ENCODE peak calls at places on chromosome 16, in nine cellular contexts. One of them, this sample, is unnamed.
A peak's percentile ranks its signal among the peaks of the same experiment; 100 is the strongest.

GRCh38 chr16:66287916-66288315 is 78.6 kb upstream of the CDH5 start:
- DNase-seq in HFF-Myc: no peak
- DNase-seq in choroid plexus epithelial cell: no peak
- DNase-seq in cardiac fibroblast: no peak
- DNase-seq in right atrium auricular region: peak; percentile 44
- DNase-seq in RWPE1: no peak
- DNase-seq in brain microvascular endothelial cell: no peak
- DNase-seq in IMR-90: no peak
- DNase-seq in CD4-positive, alpha-beta T cell: no peak
- DNase-seq in this sample: no peak

GRCh38 chr16:82460761-82461160 is 166.0 kb upstream of the CDH13 start:
- DNase-seq in IMR-90: no peak
- DNase-seq in choroid plexus epithelial cell: no peak
- DNase-seq in RWPE1: no peak
- DNase-seq in cardiac fibroblast: no peak
- DNase-seq in HFF-Myc: no peak
- DNase-seq in right atrium auricular region: no peak
- DNase-seq in CD4-positive, alpha-beta T cell: no peak
- DNase-seq in brain microvascular endothelial cell: no peak
- DNase-seq in this sample: no peak

GRCh38 chr16:24013733-24014645 is 178.2 kb downstream of the PRKCB start:
- DNase-seq in right atrium auricular region: no peak
- DNase-seq in cardiac fibroblast: no peak
- DNase-seq in choroid plexus epithelial cell: no peak
- DNase-seq in HFF-Myc: no peak
- DNase-seq in IMR-90: no peak
- DNase-seq in brain microvascular endothelial cell: no peak
- DNase-seq in RWPE1: peak; percentile 8
- DNase-seq in CD4-positive, alpha-beta T cell: peak; percentile 58
- DNase-seq in this sample: no peak

GRCh38 chr16:89473136-89473712 is 17.1 kb downstream of the ANKRD11 start:
- DNase-seq in right atrium auricular region: no peak
- DNase-seq in choroid plexus epithelial cell: no peak
- DNase-seq in CD4-positive, alpha-beta T cell: no peak
- DNase-seq in IMR-90: no peak
- DNase-seq in brain microvascular endothelial cell: no peak
- DNase-seq in cardiac fibroblast: no peak
- DNase-seq in HFF-Myc: no peak
- DNase-seq in RWPE1: no peak
- DNase-seq in this sample: no peak

GRCh38 chr16:85310868-85311585 is 198.8 kb upstream of the CIBAR2 start:
- DNase-seq in RWPE1: no peak
- DNase-seq in CD4-positive, alpha-beta T cell: peak; percentile 29
- DNase-seq in right atrium auricular region: no peak
- DNase-seq in HFF-Myc: no peak
- DNase-seq in choroid plexus epithelial cell: no peak
- DNase-seq in brain microvascular endothelial cell: no peak
- DNase-seq in IMR-90: no peak
- DNase-seq in cardiac fibroblast: no peak
- DNase-seq in this sample: no peak

GRCh38 chr16:14028207-14028606 is 42.9 kb upstream of the MRTFB start:
- DNase-seq in IMR-90: no peak
- DNase-seq in cardiac fibroblast: no peak
- DNase-seq in brain microvascular endothelial cell: no peak
- DNase-seq in right atrium auricular region: no peak
- DNase-seq in RWPE1: no peak
- DNase-seq in choroid plexus epithelial cell: no peak
- DNase-seq in CD4-positive, alpha-beta T cell: no peak
- DNase-seq in HFF-Myc: no peak
- DNase-seq in this sample: no peak

GRCh38 chr16:4052801-4053662 is 63.2 kb downstream of the ADCY9 start:
- DNase-seq in IMR-90: peak; percentile 81
- DNase-seq in brain microvascular endothelial cell: peak; percentile 22
- DNase-seq in right atrium auricular region: peak; percentile 78
- DNase-seq in cardiac fibroblast: peak; percentile 61
- DNase-seq in HFF-Myc: no peak
- DNase-seq in choroid plexus epithelial cell: no peak
- DNase-seq in RWPE1: no peak
- DNase-seq in CD4-positive, alpha-beta T cell: no peak
- DNase-seq in this sample: peak; percentile 48

GRCh38 chr16:12236491-12237030 is 260.0 kb downstream of the SNX29 start:
- DNase-seq in HFF-Myc: no peak
- DNase-seq in right atrium auricular region: no peak
- DNase-seq in IMR-90: peak; percentile 20
- DNase-seq in CD4-positive, alpha-beta T cell: no peak
- DNase-seq in cardiac fibroblast: no peak
- DNase-seq in RWPE1: no peak
- DNase-seq in brain microvascular endothelial cell: no peak
- DNase-seq in choroid plexus epithelial cell: no peak
- DNase-seq in this sample: peak; percentile 11

GRCh38 chr16:52068447-52069074 is 478.4 kb downstream of the TOX3 start:
- DNase-seq in right atrium auricular region: no peak
- DNase-seq in CD4-positive, alpha-beta T cell: no peak
- DNase-seq in IMR-90: peak; percentile 10
- DNase-seq in HFF-Myc: no peak
- DNase-seq in choroid plexus epithelial cell: peak; percentile 16
- DNase-seq in RWPE1: peak; percentile 9
- DNase-seq in cardiac fibroblast: peak; percentile 13
- DNase-seq in brain microvascular endothelial cell: peak; percentile 25
- DNase-seq in this sample: peak; percentile 2

GRCh38 chr16:64051826-64052225 is 1070.0 kb downstream of the CDH11 start:
- DNase-seq in CD4-positive, alpha-beta T cell: no peak
- DNase-seq in choroid plexus epithelial cell: peak; percentile 37
- DNase-seq in right atrium auricular region: no peak
- DNase-seq in IMR-90: no peak
- DNase-seq in HFF-Myc: peak; percentile 1
- DNase-seq in cardiac fibroblast: peak; percentile 35
- DNase-seq in brain microvascular endothelial cell: peak; percentile 5
- DNase-seq in RWPE1: no peak
- DNase-seq in this sample: peak; percentile 6

GRCh38 chr16:28318042-28318597 is 25.8 kb downstream of the SBK1 start:
- DNase-seq in right atrium auricular region: no peak
- DNase-seq in IMR-90: no peak
- DNase-seq in HFF-Myc: no peak
- DNase-seq in brain microvascular endothelial cell: no peak
- DNase-seq in cardiac fibroblast: no peak
- DNase-seq in choroid plexus epithelial cell: no peak
- DNase-seq in CD4-positive, alpha-beta T cell: no peak
- DNase-seq in RWPE1: no peak
- DNase-seq in this sample: no peak

DNA sequence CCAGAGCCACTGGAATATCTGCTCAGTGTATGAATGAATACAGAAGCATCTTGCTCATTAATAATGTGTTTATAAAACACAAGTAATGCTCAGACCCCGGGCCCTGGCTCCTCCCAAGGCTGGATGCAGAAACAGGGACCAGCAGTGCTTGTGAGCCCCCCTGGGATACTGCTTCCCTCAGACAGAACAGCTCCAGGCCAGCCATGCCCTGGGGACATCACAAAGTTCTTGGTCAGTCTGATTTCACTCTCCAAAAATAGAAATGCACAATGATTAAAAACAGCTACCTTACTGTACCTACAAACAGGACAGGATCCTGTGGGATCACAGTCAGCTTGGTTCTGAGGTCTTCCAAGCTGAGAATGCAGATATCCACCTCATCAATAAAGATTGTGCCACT is 68.2 kb downstream of the ABCC12 start:
- DNase-seq in brain microvascular endothelial cell: no peak
- DNase-seq in IMR-90: no peak
- DNase-seq in HFF-Myc: no peak
- DNase-seq in choroid plexus epithelial cell: no peak
- DNase-seq in CD4-positive, alpha-beta T cell: no peak
- DNase-seq in right atrium auricular region: no peak
- DNase-seq in cardiac fibroblast: no peak
- DNase-seq in RWPE1: no peak
- DNase-seq in this sample: no peak
- TF ChIP-seq CTCF in brain microvascular endothelial cell: no peak
- TF ChIP-seq CTCF in IMR-90: no peak
- TF ChIP-seq CTCF in HFF-Myc: no peak
- TF ChIP-seq CTCF in choroid plexus epithelial cell: no peak
- TF ChIP-seq CTCF in CD4-positive, alpha-beta T cell: no peak
- TF ChIP-seq CTCF in right atrium auricular region: no peak
- TF ChIP-seq CTCF in cardiac fibroblast: no peak
- TF ChIP-seq CTCF in RWPE1: no peak
- TF ChIP-seq CTCF in this sample: no peak

DNA sequence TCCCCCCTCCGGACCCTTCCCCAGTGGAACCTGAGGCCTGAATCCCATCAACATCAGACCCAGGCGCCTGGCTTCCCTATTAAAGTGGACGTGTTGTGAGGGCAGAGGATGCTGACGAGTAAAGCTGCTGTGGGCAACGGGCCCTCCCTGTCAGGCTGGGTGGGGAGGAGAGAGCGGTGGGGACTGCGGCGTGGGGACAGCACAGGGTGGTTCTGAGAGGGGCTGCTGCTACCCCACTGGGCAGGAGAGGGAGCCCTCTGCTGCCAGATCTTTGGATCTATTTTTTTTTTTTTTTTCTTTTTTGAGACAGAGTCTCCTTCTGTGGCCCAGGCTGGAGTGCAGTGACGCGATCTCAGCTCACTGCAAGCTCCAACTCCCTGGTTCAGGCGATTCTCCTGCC is 5.9 kb downstream of the CA5A start:
- DNase-seq in CD4-positive, alpha-beta T cell: no peak
- DNase-seq in HFF-Myc: no peak
- DNase-seq in choroid plexus epithelial cell: peak; percentile 23
- DNase-seq in RWPE1: no peak
- DNase-seq in right atrium auricular region: no peak
- DNase-seq in brain microvascular endothelial cell: no peak
- DNase-seq in cardiac fibroblast: peak; percentile 26
- DNase-seq in IMR-90: no peak
- DNase-seq in this sample: no peak
- TF ChIP-seq CTCF in CD4-positive, alpha-beta T cell: no peak
- TF ChIP-seq CTCF in HFF-Myc: peak; percentile 17
- TF ChIP-seq CTCF in choroid plexus epithelial cell: peak; percentile 57
- TF ChIP-seq CTCF in RWPE1: no peak
- TF ChIP-seq CTCF in right atrium auricular region: no peak
- TF ChIP-seq CTCF in brain microvascular endothelial cell: peak; percentile 62
- TF ChIP-seq CTCF in cardiac fibroblast: peak; percentile 35
- TF ChIP-seq CTCF in IMR-90: peak; percentile 43
- TF ChIP-seq CTCF in this sample: peak; percentile 9

GRCh38 chr16:30085820-30086219 is 5.9 kb downstream of the TBX6 start:
- DNase-seq in IMR-90: no peak
- DNase-seq in brain microvascular endothelial cell: no peak
- DNase-seq in HFF-Myc: no peak
- DNase-seq in RWPE1: no peak
- DNase-seq in cardiac fibroblast: no peak
- DNase-seq in CD4-positive, alpha-beta T cell: no peak
- DNase-seq in right atrium auricular region: no peak
- DNase-seq in choroid plexus epithelial cell: no peak
- DNase-seq in this sample: no peak

GRCh38 chr16:30086291-30087140 is 5.2 kb downstream of the TBX6 start:
- DNase-seq in HFF-Myc: no peak
- DNase-seq in brain microvascular endothelial cell: no peak
- DNase-seq in CD4-positive, alpha-beta T cell: no peak
- DNase-seq in choroid plexus epithelial cell: no peak
- DNase-seq in RWPE1: no peak
- DNase-seq in right atrium auricular region: no peak
- DNase-seq in IMR-90: no peak
- DNase-seq in cardiac fibroblast: no peak
- DNase-seq in this sample: no peak

GRCh38 chr16:30084096-30084815 is 7.5 kb downstream of the TBX6 start:
- DNase-seq in CD4-positive, alpha-beta T cell: no peak
- DNase-seq in HFF-Myc: no peak
- DNase-seq in brain microvascular endothelial cell: no peak
- DNase-seq in IMR-90: no peak
- DNase-seq in right atrium auricular region: no peak
- DNase-seq in cardiac fibroblast: no peak
- DNase-seq in RWPE1: no peak
- DNase-seq in choroid plexus epithelial cell: no peak
- DNase-seq in this sample: no peak

GRCh38 chr16:30084816-30085159 is 6.9 kb downstream of the TBX6 start:
- DNase-seq in right atrium auricular region: no peak
- DNase-seq in brain microvascular endothelial cell: no peak
- DNase-seq in HFF-Myc: no peak
- DNase-seq in cardiac fibroblast: no peak
- DNase-seq in choroid plexus epithelial cell: no peak
- DNase-seq in CD4-positive, alpha-beta T cell: no peak
- DNase-seq in IMR-90: no peak
- DNase-seq in RWPE1: no peak
- DNase-seq in this sample: peak; percentile 52

DNA sequence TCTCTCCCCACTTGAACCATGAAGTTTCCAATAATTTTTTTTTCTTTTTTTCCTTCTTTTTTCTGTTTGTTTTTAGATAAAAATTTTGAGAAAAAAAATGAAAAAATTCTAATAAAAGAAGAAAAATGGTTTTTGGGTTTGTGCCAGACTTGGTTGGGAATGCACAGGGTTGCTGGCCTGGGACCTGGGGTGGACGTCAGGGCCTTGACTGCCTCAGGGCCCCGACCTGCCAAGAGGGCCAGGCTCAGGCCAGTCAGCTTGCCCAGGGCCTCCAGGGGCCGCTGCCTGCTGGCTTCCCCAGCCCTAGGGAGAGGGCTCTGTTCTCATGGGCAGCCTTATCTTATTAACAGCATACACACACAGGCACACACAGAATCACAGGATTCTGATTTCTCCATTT is 6.5 kb downstream of the TBX6 start:
- DNase-seq in HFF-Myc: no peak
- DNase-seq in choroid plexus epithelial cell: no peak
- DNase-seq in IMR-90: no peak
- DNase-seq in CD4-positive, alpha-beta T cell: no peak
- DNase-seq in RWPE1: no peak
- DNase-seq in cardiac fibroblast: no peak
- DNase-seq in brain microvascular endothelial cell: no peak
- DNase-seq in right atrium auricular region: no peak
- DNase-seq in this sample: no peak
- TF ChIP-seq CTCF in HFF-Myc: no peak
- TF ChIP-seq CTCF in choroid plexus epithelial cell: no peak
- TF ChIP-seq CTCF in IMR-90: no peak
- TF ChIP-seq CTCF in CD4-positive, alpha-beta T cell: no peak
- TF ChIP-seq CTCF in RWPE1: no peak
- TF ChIP-seq CTCF in cardiac fibroblast: no peak
- TF ChIP-seq CTCF in brain microvascular endothelial cell: no peak
- TF ChIP-seq CTCF in right atrium auricular region: no peak
- TF ChIP-seq CTCF in this sample: no peak

DNA sequence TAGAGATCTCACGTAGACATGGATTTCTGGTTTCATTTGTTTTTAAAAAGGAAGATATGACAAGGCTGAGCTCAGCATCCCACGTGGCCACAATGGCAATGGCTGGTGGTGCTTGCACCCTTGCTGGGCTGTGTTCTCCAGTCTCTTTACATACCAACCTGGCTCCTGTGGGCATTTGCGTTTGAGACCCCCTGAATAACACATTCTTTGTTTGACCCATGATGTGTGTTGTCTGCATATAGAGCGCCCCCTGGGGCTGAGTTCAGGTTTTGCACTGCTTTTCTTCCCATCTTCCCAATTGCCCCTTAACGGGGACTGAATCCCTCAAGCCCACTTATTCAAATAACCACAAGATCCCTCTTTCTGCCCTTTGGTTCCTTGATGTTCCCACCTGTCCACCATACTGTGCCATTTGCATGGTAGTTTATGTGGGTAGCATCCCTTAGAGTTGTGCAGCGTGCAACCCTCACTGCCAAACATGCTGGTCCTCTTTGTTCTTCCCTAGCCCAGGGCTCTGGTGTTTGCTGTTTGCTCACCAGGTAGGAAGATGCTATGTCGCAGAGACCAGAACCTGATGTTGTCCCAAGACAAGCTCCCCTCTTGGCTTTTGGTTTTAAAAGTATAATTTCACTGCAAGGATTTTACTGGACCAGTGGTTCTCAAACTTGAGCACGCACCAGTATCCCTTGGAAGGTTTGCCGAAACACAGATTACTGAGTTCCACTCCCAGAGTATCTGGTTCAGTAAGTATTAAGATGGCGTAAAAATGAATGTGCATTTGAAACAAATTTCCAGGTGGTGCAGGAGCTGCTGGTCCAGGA is 38.5 kb upstream of the NKD1 start:
- DNase-seq in cardiac fibroblast: peak; percentile 8
- DNase-seq in HFF-Myc: no peak
- DNase-seq in choroid plexus epithelial cell: peak; percentile 22
- DNase-seq in RWPE1: no peak
- DNase-seq in brain microvascular endothelial cell: peak; percentile 24
- DNase-seq in IMR-90: peak; percentile 6
- DNase-seq in CD4-positive, alpha-beta T cell: no peak
- DNase-seq in right atrium auricular region: peak; percentile 55
- DNase-seq in this sample: peak; percentile 13
- TF ChIP-seq CTCF in cardiac fibroblast: peak; percentile 74
- TF ChIP-seq CTCF in HFF-Myc: peak; percentile 78
- TF ChIP-seq CTCF in choroid plexus epithelial cell: peak; percentile 77
- TF ChIP-seq CTCF in RWPE1: peak; percentile 33
- TF ChIP-seq CTCF in brain microvascular endothelial cell: peak; percentile 86
- TF ChIP-seq CTCF in IMR-90: peak; percentile 51
- TF ChIP-seq CTCF in CD4-positive, alpha-beta T cell: peak; percentile 71
- TF ChIP-seq CTCF in right atrium auricular region: peak; percentile 38
- TF ChIP-seq CTCF in this sample: peak; percentile 74

This sample was measured in fibroblast of mammary gland.